ENCODE peak calls at places on chromosomes 7 and 10, in four cellular contexts. One of them, this sample, is unnamed.

GRCh38 chr7:20217193-20217948 is at the start of gene MACC1:
- DNase-seq in psoas muscle: no peak
- DNase-seq in WTC11: peak
- DNase-seq in activated CD4-positive, alpha-beta T cell treated with anti-CD3 and anti-CD28 coated beads, Interleukin-2, amount 50 U/mL, for 1 hour: no peak
- DNase-seq in this sample: peak

GRCh38 chr10:103977204-103977603 is 10.3 kb downstream of the SLK start:
- DNase-seq in activated CD4-positive, alpha-beta T cell treated with anti-CD3 and anti-CD28 coated beads, Interleukin-2, amount 50 U/mL, for 1 hour: no peak
- DNase-seq in WTC11: no peak
- DNase-seq in psoas muscle: no peak
- DNase-seq in this sample: no peak

GRCh38 chr10:11533328-11533781 is 78.1 kb downstream of the USP6NL start:
- DNase-seq in psoas muscle: no peak
- DNase-seq in activated CD4-positive, alpha-beta T cell treated with anti-CD3 and anti-CD28 coated beads, Interleukin-2, amount 50 U/mL, for 1 hour: no peak
- DNase-seq in WTC11: no peak
- DNase-seq in this sample: no peak

GRCh38 chr10:92544296-92544695 is 29.6 kb downstream of the IDE start:
- DNase-seq in psoas muscle: no peak
- DNase-seq in WTC11: no peak
- DNase-seq in activated CD4-positive, alpha-beta T cell treated with anti-CD3 and anti-CD28 coated beads, Interleukin-2, amount 50 U/mL, for 1 hour: no peak
- DNase-seq in this sample: no peak

GRCh38 chr7:17680943-17681351 is 259.3 kb downstream of the SNX13 start:
- DNase-seq in psoas muscle: no peak
- DNase-seq in WTC11: no peak
- DNase-seq in activated CD4-positive, alpha-beta T cell treated with anti-CD3 and anti-CD28 coated beads, Interleukin-2, amount 50 U/mL, for 1 hour: no peak
- DNase-seq in this sample: peak

GRCh38 chr7:134941185-134941900 is 45.0 kb upstream of the AGBL3 start:
- DNase-seq in WTC11: no peak
- DNase-seq in psoas muscle: no peak
- DNase-seq in activated CD4-positive, alpha-beta T cell treated with anti-CD3 and anti-CD28 coated beads, Interleukin-2, amount 50 U/mL, for 1 hour: no peak
- DNase-seq in this sample: no peak

GRCh38 chr7:89775459-89775858 is 378.8 kb upstream of the STEAP1 start:
- DNase-seq in psoas muscle: no peak
- DNase-seq in activated CD4-positive, alpha-beta T cell treated with anti-CD3 and anti-CD28 coated beads, Interleukin-2, amount 50 U/mL, for 1 hour: no peak
- DNase-seq in WTC11: no peak
- DNase-seq in this sample: no peak

GRCh38 chr7:41007351-41007751 is 695.5 kb downstream of the INHBA start:
- DNase-seq in psoas muscle: no peak
- DNase-seq in WTC11: no peak
- DNase-seq in activated CD4-positive, alpha-beta T cell treated with anti-CD3 and anti-CD28 coated beads, Interleukin-2, amount 50 U/mL, for 1 hour: no peak
- DNase-seq in this sample: no peak

GRCh38 chr7:82605247-82605864 is 161.8 kb upstream of the CACNA2D1 start:
- DNase-seq in activated CD4-positive, alpha-beta T cell treated with anti-CD3 and anti-CD28 coated beads, Interleukin-2, amount 50 U/mL, for 1 hour: no peak
- DNase-seq in psoas muscle: no peak
- DNase-seq in WTC11: no peak
- DNase-seq in this sample: no peak

GRCh38 chr10:94088926-94089381 is 95.2 kb downstream of the PLCE1 start:
- DNase-seq in WTC11: no peak
- DNase-seq in psoas muscle: no peak
- DNase-seq in activated CD4-positive, alpha-beta T cell treated with anti-CD3 and anti-CD28 coated beads, Interleukin-2, amount 50 U/mL, for 1 hour: no peak
- DNase-seq in this sample: no peak

GRCh38 chr10:71825217-71825616 is 25.8 kb downstream of the PSAP start:
- DNase-seq in psoas muscle: no peak
- DNase-seq in activated CD4-positive, alpha-beta T cell treated with anti-CD3 and anti-CD28 coated beads, Interleukin-2, amount 50 U/mL, for 1 hour: no peak
- DNase-seq in WTC11: no peak
- DNase-seq in this sample: no peak

GRCh38 chr10:75417522-75417927 is 13.9 kb upstream of the LRMDA start:
- DNase-seq in activated CD4-positive, alpha-beta T cell treated with anti-CD3 and anti-CD28 coated beads, Interleukin-2, amount 50 U/mL, for 1 hour: no peak
- DNase-seq in psoas muscle: no peak
- DNase-seq in WTC11: peak
- DNase-seq in this sample: no peak

GRCh38 chr10:55668326-55668922 is 692.6 kb downstream of the ZWINT start:
- DNase-seq in activated CD4-positive, alpha-beta T cell treated with anti-CD3 and anti-CD28 coated beads, Interleukin-2, amount 50 U/mL, for 1 hour: no peak
- DNase-seq in WTC11: peak
- DNase-seq in psoas muscle: no peak
- DNase-seq in this sample: no peak

GRCh38 chr10:86401588-86402282 is 35.1 kb upstream of the GRID1 start:
- DNase-seq in psoas muscle: peak
- DNase-seq in WTC11: peak
- DNase-seq in activated CD4-positive, alpha-beta T cell treated with anti-CD3 and anti-CD28 coated beads, Interleukin-2, amount 50 U/mL, for 1 hour: peak
- DNase-seq in this sample: no peak

GRCh38 chr10:75356484-75356883 is 45.1 kb downstream of the ZNF503 start:
- DNase-seq in WTC11: peak
- DNase-seq in activated CD4-positive, alpha-beta T cell treated with anti-CD3 and anti-CD28 coated beads, Interleukin-2, amount 50 U/mL, for 1 hour: no peak
- DNase-seq in psoas muscle: no peak
- DNase-seq in this sample: no peak

GRCh38 chr7:2530076-2530967 is 10.7 kb downstream of the LFNG start:
- DNase-seq in WTC11: no peak
- DNase-seq in psoas muscle: peak
- DNase-seq in activated CD4-positive, alpha-beta T cell treated with anti-CD3 and anti-CD28 coated beads, Interleukin-2, amount 50 U/mL, for 1 hour: peak
- DNase-seq in this sample: peak

GRCh38 chr10:48470115-48470892 is 134.6 kb downstream of the ARHGAP22 start:
- DNase-seq in WTC11: no peak
- DNase-seq in activated CD4-positive, alpha-beta T cell treated with anti-CD3 and anti-CD28 coated beads, Interleukin-2, amount 50 U/mL, for 1 hour: no peak
- DNase-seq in psoas muscle: no peak
- DNase-seq in this sample: no peak

GRCh38 chr10:78336402-78336791 is 302.7 kb downstream of the RPS24 start:
- DNase-seq in activated CD4-positive, alpha-beta T cell treated with anti-CD3 and anti-CD28 coated beads, Interleukin-2, amount 50 U/mL, for 1 hour: no peak
- DNase-seq in psoas muscle: no peak
- DNase-seq in WTC11: no peak
- DNase-seq in this sample: no peak

GRCh38 chr10:70130878-70131559 is 1.6 kb downstream of the AIFM2 start:
- DNase-seq in WTC11: no peak
- DNase-seq in activated CD4-positive, alpha-beta T cell treated with anti-CD3 and anti-CD28 coated beads, Interleukin-2, amount 50 U/mL, for 1 hour: no peak
- DNase-seq in psoas muscle: peak
- DNase-seq in this sample: no peak

GRCh38 chr10:10564081-10564480 is 453.6 kb upstream of the CELF2 start:
- DNase-seq in activated CD4-positive, alpha-beta T cell treated with anti-CD3 and anti-CD28 coated beads, Interleukin-2, amount 50 U/mL, for 1 hour: no peak
- DNase-seq in WTC11: no peak
- DNase-seq in psoas muscle: no peak
- DNase-seq in this sample: no peak

GRCh38 chr10:98383869-98384268 is 31.1 kb downstream of the PYROXD2 start:
- DNase-seq in WTC11: no peak
- DNase-seq in activated CD4-positive, alpha-beta T cell treated with anti-CD3 and anti-CD28 coated beads, Interleukin-2, amount 50 U/mL, for 1 hour: no peak
- DNase-seq in psoas muscle: no peak
- DNase-seq in this sample: no peak

GRCh38 chr10:63267414-63268138 is 134.4 kb downstream of the NRBF2 start:
- DNase-seq in activated CD4-positive, alpha-beta T cell treated with anti-CD3 and anti-CD28 coated beads, Interleukin-2, amount 50 U/mL, for 1 hour: no peak
- DNase-seq in psoas muscle: no peak
- DNase-seq in WTC11: no peak
- DNase-seq in this sample: no peak

GRCh38 chr10:78802866-78803265 is 265.9 kb upstream of the ZMIZ1 start:
- DNase-seq in activated CD4-positive, alpha-beta T cell treated with anti-CD3 and anti-CD28 coated beads, Interleukin-2, amount 50 U/mL, for 1 hour: no peak
- DNase-seq in psoas muscle: peak
- DNase-seq in WTC11: no peak
- DNase-seq in this sample: no peak